ENCODE peak calls at places on chromosomes 12 and 14, in four cellular contexts. One of them, this sample, is unnamed.

GRCh38 chr14:38171197-38171596 is 36.5 kb upstream of the SSTR1 start:
- DNase-seq in A549: no peak
- DNase-seq in DMS53: peak; percentile 43
- DNase-seq in DMS153: no peak
- DNase-seq in this sample: no peak

GRCh38 chr14:96424104-96424989 is 32.4 kb downstream of the AK7 start:
- DNase-seq in A549: peak; percentile 74
- DNase-seq in DMS53: peak; percentile 86
- DNase-seq in DMS153: peak; percentile 58
- DNase-seq in this sample: peak; percentile 57

GRCh38 chr12:51744235-51744634 is 104.3 kb downstream of the FIGNL2 start:
- DNase-seq in A549: no peak
- DNase-seq in DMS53: no peak
- DNase-seq in DMS153: no peak
- DNase-seq in this sample: no peak

GRCh38 chr12:65825573-65826512 is 1.6 kb downstream of the HMGA2 start:
- DNase-seq in A549: peak; percentile 43
- DNase-seq in DMS53: peak; percentile 78
- DNase-seq in DMS153: no peak
- DNase-seq in this sample: no peak

GRCh38 chr12:76558684-76559276 is 791 bp downstream of the OSBPL8 start:
- DNase-seq in A549: peak; percentile 30
- DNase-seq in DMS53: peak; percentile 71
- DNase-seq in DMS153: no peak
- DNase-seq in this sample: peak; percentile 74

GRCh38 chr12:56129210-56129691 is 1.2 kb downstream of the ESYT1 start:
- DNase-seq in A549: peak; percentile 47
- DNase-seq in DMS53: peak; percentile 54
- DNase-seq in DMS153: no peak
- DNase-seq in this sample: peak; percentile 69

GRCh38 chr12:64627781-64628180 is 17.5 kb downstream of the RASSF3 start:
- DNase-seq in A549: peak; percentile 13
- DNase-seq in DMS53: no peak
- DNase-seq in DMS153: no peak
- DNase-seq in this sample: no peak

GRCh38 chr12:124240493-124240892 is 54.4 kb upstream of the RFLNA start:
- DNase-seq in A549: peak; percentile 35
- DNase-seq in DMS53: no peak
- DNase-seq in DMS153: no peak
- DNase-seq in this sample: peak; percentile 77

GRCh38 chr14:69013943-69014782 is 35.1 kb upstream of the ACTN1 start:
- DNase-seq in A549: peak; percentile 86
- DNase-seq in DMS53: peak; percentile 94
- DNase-seq in DMS153: peak; percentile 71
- DNase-seq in this sample: peak; percentile 85

GRCh38 chr12:818733-819132 is 66.4 kb downstream of the WNK1 start:
- DNase-seq in A549: peak; percentile 19
- DNase-seq in DMS53: no peak
- DNase-seq in DMS153: no peak
- DNase-seq in this sample: no peak

GRCh38 chr12:108599541-108599940 is 1.7 kb upstream of the TMEM119 start:
- DNase-seq in A549: no peak
- DNase-seq in DMS53: no peak
- DNase-seq in DMS153: no peak
- DNase-seq in this sample: no peak

GRCh38 chr12:62194616-62195015 is 65.6 kb upstream of the USP15 start:
- DNase-seq in A549: no peak
- DNase-seq in DMS53: no peak
- DNase-seq in DMS153: no peak
- DNase-seq in this sample: no peak

GRCh38 chr12:110913119-110914056 is 7.0 kb downstream of the MYL2 start:
- DNase-seq in A549: no peak
- DNase-seq in DMS53: no peak
- DNase-seq in DMS153: no peak
- DNase-seq in this sample: no peak

This sample was measured in SK-N-DZ.